ENCODE peak calls at places on chromosomes 16 and 17, in eight cellular contexts. Q is cardiac fibroblast, X is HFF-Myc, U is right atrium auricular region, R is A549, T is pancreas, S is GM23338, F is ovary. N is an unnamed sample.

GRCh38 chr17:17054636-17055035 is 12.4 kb downstream of the MPRIP start:
- DNase-seq in Q (no peak), X (no peak), U (no peak), R (no peak), T (no peak), S (no peak), F (no peak), N (no peak)

GRCh38 chr16:81632392-81633146 is 146.5 kb upstream of the PLCG2 start:
- DNase-seq in Q (peak; percentile 28), X (no peak), U (no peak), R (peak; percentile 60), T (no peak), S (no peak), F (no peak), N (no peak)

GRCh38 chr16:31107465-31107867 is 720 bp upstream of the BCKDK start:
- DNase-seq in Q (no peak), X (no peak), U (no peak), R (no peak), T (no peak), S (no peak), F (no peak), N (no peak)

GRCh38 chr17:62119373-62119772 is 54.3 kb upstream of the MED13 start:
- DNase-seq in Q (no peak), X (no peak), U (no peak), R (no peak), T (no peak), S (no peak), F (no peak), N (no peak)

GRCh38 chr16:65510850-65511249 is 389.0 kb upstream of the CDH11 start:
- DNase-seq in Q (peak; percentile 70), X (no peak), U (no peak), R (no peak), T (no peak), S (no peak), F (no peak), N (no peak)

GRCh38 chr16:79601092-79601977 is 798 bp upstream of the MAF start:
- DNase-seq in Q (peak; percentile 32), X (no peak), U (peak; percentile 76), R (peak; percentile 19), T (peak; percentile 76), S (peak; percentile 52), F (peak; percentile 72), N (no peak)

GRCh38 chr16:31023627-31024226 is 9.6 kb upstream of the STX4 start:
- DNase-seq in Q (no peak), X (no peak), U (no peak), R (no peak), T (no peak), S (no peak), F (no peak), N (no peak)

GRCh38 chr16:86554917-86555762 is at the start of gene MTHFSD:
- DNase-seq in Q (peak; percentile 93), X (peak; percentile 73), U (peak; percentile 92), R (peak; percentile 92), T (peak; percentile 100), S (peak; percentile 93), F (peak; percentile 94), N (peak; percentile 90)

GRCh38 chr17:58575511-58575910 is 61.1 kb upstream of the MTMR4 start:
- DNase-seq in Q (peak; percentile 69), X (peak; percentile 27), U (no peak), R (no peak), T (no peak), S (no peak), F (no peak), N (peak; percentile 58)

GRCh38 chr17:79664925-79665738 is 54.3 kb upstream of the RBFOX3 start:
- DNase-seq in Q (peak; percentile 77), X (no peak), U (peak; percentile 63), R (no peak), T (peak; percentile 85), S (peak; percentile 74), F (peak; percentile 86), N (peak; percentile 56)

GRCh38 chr16:87392823-87393679 is 915 bp downstream of the MAP1LC3B start:
- DNase-seq in Q (peak; percentile 56), X (no peak), U (no peak), R (peak; percentile 41), T (peak; percentile 77), S (peak; percentile 71), F (peak; percentile 48), N (peak; percentile 55)

GRCh38 chr17:6413073-6413472 is 21.8 kb downstream of the AIPL1 start:
- DNase-seq in Q (peak; percentile 40), X (no peak), U (no peak), R (peak; percentile 84), T (peak; percentile 0), S (peak; percentile 82), F (no peak), N (peak; percentile 30)

GRCh38 chr17:80584171-80584905 is 39.7 kb downstream of the RPTOR start:
- DNase-seq in Q (no peak), X (no peak), U (no peak), R (no peak), T (no peak), S (no peak), F (no peak), N (peak; percentile 25)

GRCh38 chr17:69723741-69724140 is 309.2 kb downstream of the MAP2K6 start:
- DNase-seq in Q (no peak), X (no peak), U (no peak), R (no peak), T (no peak), S (no peak), F (no peak), N (no peak)

GRCh38 chr17:37299257-37299985 is 76.4 kb upstream of the C17orf78 start:
- DNase-seq in Q (peak; percentile 38), X (no peak), U (no peak), R (no peak), T (no peak), S (peak; percentile 34), F (no peak), N (peak; percentile 35)

GRCh38 chr16:55991843-55992242 is 116.7 kb upstream of the CES5A start:
- DNase-seq in Q (no peak), X (no peak), U (no peak), R (no peak), T (no peak), S (no peak), F (no peak), N (no peak)

GRCh38 chr17:62892870-62893338 is 73.1 kb upstream of the TANC2 start:
- DNase-seq in Q (peak; percentile 75), X (peak; percentile 32), U (peak; percentile 76), R (peak; percentile 74), T (no peak), S (peak; percentile 40), F (no peak), N (peak; percentile 69)

GRCh38 chr17:32569171-32570080 is 82.6 kb downstream of the CDK5R1 start:
- DNase-seq in Q (no peak), X (no peak), U (no peak), R (no peak), T (no peak), S (no peak), F (no peak), N (no peak)

GRCh38 chr17:19759934-19760530 is 11.9 kb upstream of the ALDH3A1 start:
- DNase-seq in Q (no peak), X (no peak), U (no peak), R (no peak), T (no peak), S (no peak), F (no peak), N (no peak)

GRCh38 chr16:11232852-11233726 is 22.9 kb downstream of the SOCS1 start:
- DNase-seq in Q (no peak), X (no peak), U (no peak), R (no peak), T (no peak), S (peak; percentile 75), F (no peak), N (no peak)

GRCh38 chr17:7043544-7044268 is at the start of gene SLC16A11:
- DNase-seq in Q (peak; percentile 58), X (no peak), U (no peak), R (no peak), T (peak; percentile 74), S (peak; percentile 49), F (peak; percentile 48), N (peak; percentile 31)

DNA sequence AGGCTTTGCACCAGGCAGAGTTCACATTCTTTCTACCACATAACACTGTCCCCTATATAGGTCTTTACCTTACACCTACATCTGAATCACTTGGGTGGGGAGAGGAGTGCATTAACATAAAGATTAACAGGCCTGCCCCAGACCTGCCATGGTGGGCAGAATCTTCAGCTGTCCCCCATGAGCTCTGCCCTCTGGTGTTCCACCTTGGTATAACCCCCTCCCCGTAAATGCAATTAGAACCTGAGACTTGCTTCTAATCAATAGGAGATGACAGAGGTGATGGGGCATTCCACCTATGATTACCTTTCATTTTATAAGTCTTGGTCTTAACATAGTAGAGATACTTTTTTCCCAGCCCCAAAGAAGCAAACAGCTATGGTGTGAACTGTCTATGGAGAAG is 20.4 kb upstream of the GRIN2A start:
- DNase-seq in Q (no peak), X (no peak), U (no peak), R (no peak), T (no peak), S (peak; percentile 43), F (no peak), N (no peak)
- TF ChIP-seq CTCF in Q (no peak), X (no peak), U (no peak), R (no peak), T (no peak), S (peak; percentile 57), F (no peak), N (no peak)

GRCh38 chr17:3846739-3847670 is 959 bp upstream of the NCBP3 start:
- DNase-seq in Q (no peak), X (no peak), U (no peak), R (no peak), T (no peak), S (no peak), F (no peak), N (no peak)
- H3K4me3 ChIP-seq in Q (no peak overlapping the region), X (no peak overlapping the region), U (no peak overlapping the region), R (peak overlapping the region; percentile 93), T (no peak overlapping the region), S (peak overlapping the region; percentile 82), F (peak overlapping the region; percentile 100), N (no peak overlapping the region)

GRCh38 chr17:50902768-50903353 is 36.7 kb upstream of the TOB1 start:
- DNase-seq in Q (no peak), X (no peak), U (no peak), R (no peak), T (no peak), S (no peak), F (no peak), N (no peak)
- TF ChIP-seq CTCF in Q (no peak), X (no peak), U (no peak), R (no peak), T (no peak), S (no peak), F (no peak), N (no peak)

DNA sequence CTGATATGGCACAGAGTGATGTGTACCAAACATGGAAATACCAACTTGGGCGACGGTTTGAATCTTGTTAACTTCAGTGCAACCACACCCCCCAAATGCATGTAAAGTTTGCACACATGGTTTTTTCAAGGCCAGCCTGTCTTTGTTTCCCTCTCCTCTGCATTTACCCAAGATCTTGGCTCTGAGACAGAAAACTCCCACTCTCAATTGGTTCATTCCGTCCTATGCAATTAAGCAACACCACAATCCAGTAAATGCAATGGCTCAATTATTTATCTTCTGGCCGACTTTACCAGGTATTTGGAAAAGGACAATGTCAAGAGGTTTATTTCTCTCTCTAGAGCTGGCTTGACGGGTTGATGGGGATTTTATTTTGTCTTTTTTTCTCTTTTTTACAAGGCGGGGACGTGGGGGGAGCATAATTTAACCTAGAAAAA is 1.0 kb downstream of the STAT3 start:
- DNase-seq in Q (peak; percentile 91), X (no peak), U (no peak), R (no peak), T (no peak), S (no peak), F (no peak), N (peak; percentile 86)
- H3K4me3 ChIP-seq in Q (peak overlapping the region; percentile 99), X (peak overlapping the region; percentile 92), U (peak overlapping the region; percentile 92), R (peak overlapping the region; percentile 88), T (peak overlapping the region; percentile 98), S (peak overlapping the region; percentile 83), F (peak overlapping the region; percentile 100), N (peak overlapping the region; percentile 93)

N was measured in fibroblast of the aortic adventitia.